ENCODE peak calls at places on chromosomes 16 and 17, in seven cellular contexts. H is H9, F is IMR-90, I is mesendoderm, Z is mesenchymal stem cell, A is H1, N is trophoblast cell. K is an unnamed sample.

GRCh38 chr16:2467301-2468141 is 3.6 kb upstream of the NTN3 start:
- DNase-seq in H (peak; percentile 74), F (peak; percentile 72), I (peak; percentile 68), Z (peak; percentile 70), A (peak; percentile 85), N (peak; percentile 68), K (no peak)

GRCh38 chr17:38748329-38749221 is at the start of gene PCGF2:
- DNase-seq in H (peak; percentile 98), F (peak; percentile 89), I (peak; percentile 98), Z (peak; percentile 91), A (peak; percentile 93), N (peak; percentile 79), K (peak; percentile 93)

GRCh38 chr16:57039148-57039812 is 49.9 kb downstream of the NLRC5 start:
- DNase-seq in H (no peak), F (peak; percentile 81), I (no peak), Z (peak; percentile 73), A (no peak), N (no peak), K (no peak)

GRCh38 chr16:31181102-31181830 is 1.3 kb downstream of the FUS start:
- DNase-seq in H (no peak), F (peak; percentile 44), I (peak; percentile 41), Z (peak; percentile 46), A (no peak), N (peak; percentile 53), K (peak; percentile 20)

GRCh38 chr16:61887903-61888302 is 148.3 kb downstream of the CDH8 start:
- DNase-seq in H (no peak), F (no peak), I (peak; percentile 91), Z (peak; percentile 66), A (no peak), N (peak; percentile 80), K (no peak)

GRCh38 chr17:31830971-31831755 is 27.9 kb downstream of the COPRS start:
- DNase-seq in H (no peak), F (peak; percentile 56), I (no peak), Z (peak; percentile 75), A (no peak), N (no peak), K (no peak)

GRCh38 chr16:26569793-26570192 is 496.9 kb upstream of the C16orf82 start:
- DNase-seq in H (peak; percentile 63), F (no peak), I (peak; percentile 76), Z (no peak), A (no peak), N (peak; percentile 38), K (peak; percentile 12)

GRCh38 chr17:7862692-7863437 is 5.1 kb downstream of the CYB5D1 start:
- DNase-seq in H (peak; percentile 72), F (peak; percentile 54), I (peak; percentile 78), Z (peak; percentile 67), A (peak; percentile 78), N (peak; percentile 50), K (peak; percentile 71)

GRCh38 chr17:80585880-80586279 is 41.2 kb downstream of the RPTOR start:
- DNase-seq in H (no peak), F (no peak), I (no peak), Z (no peak), A (no peak), N (no peak), K (no peak)

GRCh38 chr16:46591257-46591656 is 29.9 kb downstream of the SHCBP1 start:
- DNase-seq in H (no peak), F (no peak), I (no peak), Z (no peak), A (no peak), N (no peak), K (no peak)

GRCh38 chr17:63827002-63827800 is at the start of the genes FTSJ3 and PSMC5:
- DNase-seq in H (peak; percentile 98), F (peak; percentile 93), I (peak; percentile 97), Z (peak; percentile 98), A (peak; percentile 92), N (peak; percentile 95), K (peak; percentile 92)

GRCh38 chr17:77210946-77211541 is 70.3 kb downstream of the SEC14L1 start:
- DNase-seq in H (no peak), F (no peak), I (no peak), Z (no peak), A (no peak), N (no peak), K (no peak)

GRCh38 chr17:8118769-8119574 is 658 bp upstream of the ALOXE3 start:
- DNase-seq in H (peak; percentile 93), F (peak; percentile 80), I (peak; percentile 86), Z (peak; percentile 88), A (peak; percentile 96), N (peak; percentile 92), K (peak; percentile 88)

GRCh38 chr17:59257101-59257500 is 36.8 kb downstream of the GDPD1 start:
- DNase-seq in H (no peak), F (no peak), I (peak; percentile 77), Z (no peak), A (no peak), N (no peak), K (no peak)

GRCh38 chr17:59254742-59255141 is 34.4 kb downstream of the GDPD1 start:
- DNase-seq in H (no peak), F (no peak), I (no peak), Z (no peak), A (no peak), N (peak; percentile 15), K (no peak)

DNA sequence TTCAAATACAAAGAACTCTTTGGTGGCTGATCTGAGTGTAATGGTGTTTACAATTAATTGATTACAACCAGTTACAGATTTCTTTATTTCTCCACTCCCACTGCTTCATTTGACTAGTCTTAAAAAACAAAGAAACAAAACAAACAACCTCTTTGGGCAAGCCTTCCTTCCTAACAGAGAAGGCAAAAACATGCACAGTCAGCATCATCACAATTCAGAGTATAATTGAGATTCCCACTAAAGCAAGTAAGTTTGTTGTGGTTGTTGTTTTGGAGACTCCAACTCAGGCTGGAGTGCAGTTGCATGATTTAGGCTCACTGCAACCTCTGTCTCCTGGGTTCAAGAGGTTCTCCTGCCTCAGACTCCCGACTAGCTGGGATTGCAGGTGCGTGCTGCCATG is 40.4 kb downstream of the GDPD1 start:
- DNase-seq in H (no peak), F (no peak), I (no peak), Z (no peak), A (no peak), N (no peak), K (no peak)
- H4K8ac ChIP-seq in H (no peak overlapping the region), F (no peak overlapping the region), I (no peak overlapping the region), Z (no peak overlapping the region), A (no peak overlapping the region), N (no peak overlapping the region), K (no peak overlapping the region)

GRCh38 chr16:88282221-88283041 is 100.3 kb upstream of the ZNF469 start:
- DNase-seq in H (no peak), F (peak; percentile 44), I (no peak), Z (peak; percentile 87), A (no peak), N (no peak), K (no peak)
- H3K4me2 ChIP-seq in H (no peak overlapping the region), F (peak overlapping the region; percentile 34), I (no peak overlapping the region), Z (no peak overlapping the region), A (no peak overlapping the region), N (no peak overlapping the region), K (no peak overlapping the region)

DNA sequence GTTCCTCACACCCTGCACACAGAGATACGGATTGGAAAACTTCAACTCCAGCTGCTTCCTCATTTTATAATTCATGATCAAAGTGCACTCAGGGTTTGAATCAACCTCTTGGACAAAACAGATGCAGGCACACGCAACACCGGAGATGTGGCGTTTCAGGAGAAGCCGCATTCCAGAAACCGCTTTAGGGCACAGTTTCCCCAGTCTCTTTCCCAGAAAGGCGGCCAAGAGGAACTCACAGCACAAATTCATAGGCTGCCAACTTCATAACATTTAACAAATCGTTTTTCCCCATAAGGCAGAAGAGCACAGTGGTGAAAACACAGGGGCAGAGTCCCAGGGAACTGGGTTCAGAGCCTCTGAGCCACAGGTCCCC is 8.4 kb downstream of the MTHFSD start:
- DNase-seq in H (no peak), F (no peak), I (no peak), Z (no peak), A (no peak), N (peak; percentile 73), K (no peak)
- H3K4ac ChIP-seq in H (no peak overlapping the region), F (no peak overlapping the region), I (no peak overlapping the region), Z (no peak overlapping the region), A (no peak overlapping the region), N (no peak overlapping the region), K (no peak overlapping the region)

GRCh38 chr16:81780350-81780749 is 1.3 kb downstream of the PLCG2 start:
- DNase-seq in H (no peak), F (no peak), I (no peak), Z (no peak), A (no peak), N (no peak), K (no peak)
- H4K8ac ChIP-seq in H (no peak overlapping the region), F (no peak overlapping the region), I (no peak overlapping the region), Z (no peak overlapping the region), A (no peak overlapping the region), N (no peak overlapping the region), K (no peak overlapping the region)

K was measured in neuronal stem cell.